ENCODE peak calls at places on chromosomes 3 and 15, in four cellular contexts. One of them, this sample, is unnamed.

GRCh38 chr3:46946416-46946815 is 30.1 kb downstream of the CCDC12 start:
- DNase-seq in CD4-positive, alpha-beta T cell: no peak
- DNase-seq in GM04504: no peak
- DNase-seq in astrocyte of the spinal cord: no peak
- DNase-seq in this sample: no peak

GRCh38 chr3:127425505-127426443 is 137.9 kb upstream of the PRR20G start:
- DNase-seq in GM04504: no peak
- DNase-seq in astrocyte of the spinal cord: no peak
- DNase-seq in CD4-positive, alpha-beta T cell: no peak
- DNase-seq in this sample: no peak

GRCh38 chr15:71485094-71485693 is 325.2 kb upstream of the NR2E3 start:
- DNase-seq in GM04504: no peak
- DNase-seq in CD4-positive, alpha-beta T cell: no peak
- DNase-seq in astrocyte of the spinal cord: peak
- DNase-seq in this sample: no peak

GRCh38 chr3:17967953-17968352 is 225.5 kb upstream of the TBC1D5 start:
- DNase-seq in GM04504: no peak
- DNase-seq in CD4-positive, alpha-beta T cell: no peak
- DNase-seq in astrocyte of the spinal cord: no peak
- DNase-seq in this sample: no peak

GRCh38 chr3:194257916-194258668 is 93.0 kb downstream of the CPN2 start:
- DNase-seq in CD4-positive, alpha-beta T cell: no peak
- DNase-seq in astrocyte of the spinal cord: no peak
- DNase-seq in GM04504: no peak
- DNase-seq in this sample: no peak

GRCh38 chr3:45984331-45985312 is 11.0 kb downstream of the FYCO1 start:
- DNase-seq in astrocyte of the spinal cord: peak
- DNase-seq in GM04504: peak
- DNase-seq in CD4-positive, alpha-beta T cell: no peak
- DNase-seq in this sample: no peak

GRCh38 chr3:19148768-19149091 is 420 bp downstream of the KCNH8 start:
- DNase-seq in GM04504: no peak
- DNase-seq in astrocyte of the spinal cord: no peak
- DNase-seq in CD4-positive, alpha-beta T cell: no peak
- DNase-seq in this sample: peak

GRCh38 chr3:178295257-178295912 is 240.9 kb upstream of the KCNMB2 start:
- DNase-seq in GM04504: peak
- DNase-seq in CD4-positive, alpha-beta T cell: no peak
- DNase-seq in astrocyte of the spinal cord: peak
- DNase-seq in this sample: no peak

GRCh38 chr3:17032407-17033034 is 147.8 kb downstream of the PLCL2 start:
- DNase-seq in astrocyte of the spinal cord: peak
- DNase-seq in GM04504: no peak
- DNase-seq in CD4-positive, alpha-beta T cell: no peak
- DNase-seq in this sample: no peak

GRCh38 chr3:74531491-74531890 is 83.0 kb downstream of the CNTN3 start:
- DNase-seq in CD4-positive, alpha-beta T cell: no peak
- DNase-seq in astrocyte of the spinal cord: no peak
- DNase-seq in GM04504: no peak
- DNase-seq in this sample: no peak

GRCh38 chr3:45034612-45035252 is 8.6 kb downstream of the CLEC3B start:
- DNase-seq in GM04504: no peak
- DNase-seq in CD4-positive, alpha-beta T cell: peak
- DNase-seq in astrocyte of the spinal cord: no peak
- DNase-seq in this sample: no peak

GRCh38 chr3:43405888-43406636 is 119.7 kb downstream of the SNRK start:
- DNase-seq in CD4-positive, alpha-beta T cell: no peak
- DNase-seq in astrocyte of the spinal cord: peak
- DNase-seq in GM04504: peak
- DNase-seq in this sample: no peak

GRCh38 chr15:71278989-71279756 is 163.9 kb downstream of the THSD4 start:
- DNase-seq in GM04504: peak
- DNase-seq in astrocyte of the spinal cord: peak
- DNase-seq in CD4-positive, alpha-beta T cell: no peak
- DNase-seq in this sample: no peak

GRCh38 chr15:39250460-39251186 is 330.3 kb upstream of the THBS1 start:
- DNase-seq in GM04504: no peak
- DNase-seq in CD4-positive, alpha-beta T cell: no peak
- DNase-seq in astrocyte of the spinal cord: no peak
- DNase-seq in this sample: no peak

GRCh38 chr3:13539285-13539625 is 9.7 kb upstream of the FBLN2 start:
- DNase-seq in astrocyte of the spinal cord: peak
- DNase-seq in CD4-positive, alpha-beta T cell: no peak
- DNase-seq in GM04504: peak
- DNase-seq in this sample: no peak

GRCh38 chr15:47185222-47185800 is 532.0 kb upstream of the SEMA6D start:
- DNase-seq in astrocyte of the spinal cord: no peak
- DNase-seq in CD4-positive, alpha-beta T cell: no peak
- DNase-seq in GM04504: no peak
- DNase-seq in this sample: no peak

This sample was measured in naive thymus-derived CD8-positive, alpha-beta T cell.